ENCODE peak calls at places on chromosomes 11 and 22, in five cellular contexts. E, K, M, O and S are unnamed samples.

GRCh38 chr11:14554959-14555358 is 34.8 kb upstream of the PSMA1 start:
- DNase-seq in K (no peak), O (no peak), E (no peak), M (no peak), S (no peak)

GRCh38 chr11:76102772-76103171 is 103.5 kb downstream of the WNT11 start:
- DNase-seq in E (no peak), K (no peak), O (peak; percentile 49), M (peak; percentile 51), S (no peak)

GRCh38 chr11:64880240-64881001 is 2.0 kb upstream of the EHD1 start:
- DNase-seq in O (no peak), M (no peak), K (no peak), E (no peak), S (peak; percentile 71)

GRCh38 chr11:75896843-75897419 is 81.9 kb downstream of the UVRAG start:
- DNase-seq in M (peak; percentile 55), O (no peak), K (no peak), E (no peak), S (no peak)

GRCh38 chr22:44289429-44290171 is 23.2 kb downstream of the SHISAL1 start:
- DNase-seq in K (peak; percentile 93), O (no peak), M (peak; percentile 49), E (no peak), S (no peak)

GRCh38 chr11:4607782-4608666 is at the start of gene TRIM68:
- DNase-seq in K (peak; percentile 98), M (peak; percentile 95), O (peak; percentile 96), E (peak; percentile 83), S (peak; percentile 99)

GRCh38 chr22:31323578-31324550 is 22.3 kb downstream of the PATZ1 start:
- DNase-seq in M (no peak), E (no peak), K (no peak), O (no peak), S (no peak)

GRCh38 chr11:45590743-45591142 is 74.7 kb downstream of the CHST1 start:
- DNase-seq in M (no peak), O (no peak), K (peak; percentile 9), E (peak; percentile 89), S (no peak)

GRCh38 chr11:123624974-123625373 is 29.4 kb downstream of the SCN3B start:
- DNase-seq in K (no peak), E (no peak), O (no peak), M (peak; percentile 52), S (no peak)

GRCh38 chr22:46237453-46238158 is 12.5 kb downstream of the CDPF1 start:
- DNase-seq in K (no peak), O (no peak), M (peak; percentile 31), E (no peak), S (no peak)

GRCh38 chr22:38570841-38571364 is 920 bp upstream of the DMC1 start:
- DNase-seq in K (peak; percentile 79), O (peak; percentile 31), E (no peak), M (peak; percentile 17), S (peak; percentile 73)

GRCh38 chr11:61172353-61172752 is 11.1 kb upstream of the VPS37C start:
- DNase-seq in M (no peak), O (peak; percentile 20), K (no peak), E (no peak), S (no peak)

GRCh38 chr22:37254867-37255233 is 10.8 kb upstream of the RAC2 start:
- DNase-seq in M (peak; percentile 54), E (no peak), K (no peak), O (no peak), S (no peak)

GRCh38 chr22:37663521-37664140 is 5.1 kb downstream of the PDXP start:
- DNase-seq in K (no peak), M (peak; percentile 80), E (no peak), O (no peak), S (no peak)

GRCh38 chr11:44760917-44761545 is 34.3 kb downstream of the TSPAN18 start:
- DNase-seq in E (peak; percentile 54), M (peak; percentile 96), O (peak; percentile 31), K (peak; percentile 90), S (no peak)

DNA sequence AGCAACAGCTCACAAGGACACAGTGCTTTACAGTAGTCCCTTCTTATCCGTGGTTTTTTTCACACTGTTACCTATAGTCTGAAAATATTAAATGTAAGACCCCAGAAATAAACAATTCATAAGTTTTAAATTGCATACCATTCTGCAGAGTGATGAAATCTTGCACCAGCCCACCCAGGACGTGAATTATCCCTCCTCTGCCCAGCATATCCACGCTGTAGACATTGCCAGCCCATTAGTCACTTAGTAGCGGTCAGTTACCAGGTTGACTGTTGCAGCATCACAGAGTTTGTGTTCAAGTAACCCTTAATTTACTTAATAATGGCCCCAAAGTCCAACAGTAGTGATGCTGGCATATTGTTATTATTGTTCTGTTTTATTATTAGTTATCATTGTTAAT is 3.6 kb downstream of the CLTCL1 start:
- DNase-seq in K (no peak), O (no peak), M (peak; percentile 86), E (no peak), S (no peak)
- H3K4me3 ChIP-seq in K (no peak overlapping the region), O (no peak overlapping the region), M (no peak overlapping the region), E (no peak overlapping the region), S (no peak overlapping the region)

DNA sequence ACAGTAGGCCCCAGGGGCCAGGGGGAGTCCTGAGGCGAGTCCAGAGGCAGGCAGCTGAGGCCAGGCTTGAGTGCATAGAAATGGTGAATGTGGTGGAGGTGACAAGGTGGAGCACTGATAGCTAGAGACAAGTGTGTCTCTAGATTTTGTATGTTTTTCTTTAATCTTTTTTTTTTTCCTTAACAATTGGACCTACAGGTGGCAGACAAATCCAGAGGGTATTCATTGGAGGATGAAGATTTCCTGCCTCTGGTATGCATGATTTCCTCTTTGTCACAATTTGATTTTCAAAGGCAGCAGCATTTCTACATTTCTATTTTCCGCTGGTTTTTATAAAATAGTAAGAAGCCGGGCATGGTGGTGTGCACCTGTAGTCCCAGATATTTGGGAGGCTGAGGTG is 47.7 kb upstream of the DKK3 start:
- DNase-seq in M (no peak), K (no peak), E (no peak), O (no peak), S (no peak)
- TF ChIP-seq CTCF in M (peak; percentile 16), K (no peak), E (no peak), O (no peak), S (no peak)

GRCh38 chr11:84930863-84931262 is 696.3 kb downstream of the DLG2 start:
- DNase-seq in O (no peak), K (no peak), E (no peak), M (no peak), S (no peak)
- H3K36me3 ChIP-seq in O (no peaks in the 10 kb centered on the region), K (no peaks in the 10 kb centered on the region), E (no peaks in the 10 kb centered on the region), M (no peaks in the 10 kb centered on the region), S (no peaks in the 10 kb centered on the region)

DNA sequence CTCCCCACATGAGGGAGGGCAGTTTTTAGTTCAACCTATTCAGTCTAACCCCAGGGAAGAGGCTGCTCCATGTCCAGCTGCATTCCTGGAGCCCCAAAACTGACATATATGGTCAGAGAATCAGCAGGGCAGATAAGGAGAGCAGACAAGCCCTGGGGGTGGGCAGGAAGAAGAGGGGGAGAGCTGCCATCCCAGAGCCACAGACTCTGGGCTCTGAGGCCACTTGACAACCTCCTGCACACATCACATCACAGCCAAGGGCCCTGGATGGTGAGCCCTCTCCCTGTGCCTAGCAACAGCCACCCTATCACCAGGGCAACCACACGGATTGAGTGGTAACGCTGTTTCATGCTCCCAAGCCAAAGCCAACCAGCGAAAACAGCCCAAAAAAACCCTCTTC is 3.1 kb downstream of the ARHGAP1 start:
- DNase-seq in E (no peak), O (no peak), M (no peak), K (no peak), S (no peak)
- H3K4me3 ChIP-seq in E (peak overlapping the region; percentile 92), O (peak overlapping the region; percentile 99), M (no peak overlapping the region), K (no peak overlapping the region), S (no peak overlapping the region)

GRCh38 chr11:77111946-77112345 is 9.3 kb downstream of the OMP start:
- DNase-seq in K (no peak), M (no peak), O (no peak), E (no peak), S (no peak)

GRCh38 chr11:77114089-77114463 is 11.4 kb downstream of the OMP start:
- DNase-seq in O (no peak), K (no peak), M (no peak), E (no peak), S (no peak)

GRCh38 chr11:77112641-77113381 is 10.2 kb downstream of the OMP start:
- DNase-seq in M (no peak), E (no peak), O (no peak), K (no peak), S (no peak)

GRCh38 chr11:77115181-77115611 is 12.6 kb downstream of the OMP start:
- DNase-seq in K (peak; percentile 78), E (no peak), O (no peak), M (no peak), S (no peak)

DNA sequence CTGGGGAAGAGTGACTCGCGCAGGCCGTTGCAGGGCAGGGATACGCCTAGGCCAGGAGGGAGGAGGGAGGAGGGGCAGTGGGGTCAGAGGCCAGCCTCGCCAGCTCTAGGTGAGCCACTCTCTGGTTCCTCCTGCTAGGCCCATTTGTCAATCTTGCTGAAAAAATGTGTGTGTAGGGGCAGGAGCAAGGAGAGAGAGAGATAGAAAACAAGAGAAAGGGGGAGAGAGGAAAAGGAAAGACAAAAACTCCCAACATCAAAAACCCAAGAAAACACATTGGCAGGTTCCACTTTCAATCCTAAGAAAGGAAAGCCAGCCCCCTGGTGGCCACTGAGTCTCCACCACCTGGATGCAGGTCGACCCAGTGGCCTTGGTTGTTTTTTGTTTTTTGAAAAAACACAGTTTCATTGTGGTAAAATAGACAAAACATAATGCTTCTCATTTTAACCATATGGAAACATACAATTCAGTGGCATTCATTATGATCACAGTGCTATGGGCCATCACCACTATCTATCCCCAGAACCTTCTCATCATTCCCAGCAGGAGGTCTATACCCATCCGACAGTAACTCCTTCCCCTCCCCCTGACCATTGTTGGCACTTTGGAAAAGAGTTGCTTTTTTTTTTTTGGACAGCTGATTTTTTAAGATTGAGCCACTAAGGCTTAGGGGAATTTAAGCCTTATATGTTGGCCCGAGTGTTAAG is 10.9 kb downstream of the OMP start:
- DNase-seq in K (peak; percentile 86), O (peak; percentile 55), E (no peak), M (peak; percentile 38), S (no peak)
- TF ChIP-seq CTCF in K (peak; percentile 94), O (no peak), E (peak; percentile 52), M (peak; percentile 64), S (peak; percentile 44)

GRCh38 chr11:118645066-118645715 is 34.3 kb downstream of the TREH start:
- DNase-seq in O (no peak), K (no peak), M (no peak), E (no peak), S (peak; percentile 65)

GRCh38 chr11:118644496-118644895 is 35.0 kb downstream of the TREH start:
- DNase-seq in K (no peak), O (no peak), M (no peak), E (no peak), S (peak; percentile 47)

GRCh38 chr11:118646393-118646792 is 33.1 kb downstream of the TREH start:
- DNase-seq in E (no peak), O (no peak), M (no peak), K (no peak), S (peak; percentile 10)

GRCh38 chr11:118643142-118643994 is 36.0 kb downstream of the PHLDB1 start:
- DNase-seq in K (no peak), E (no peak), O (no peak), M (no peak), S (peak; percentile 52)

GRCh38 chr11:118643995-118644345 is 35.5 kb downstream of the TREH start:
- DNase-seq in M (no peak), O (no peak), E (no peak), K (no peak), S (peak; percentile 60)
- H3K36me3 ChIP-seq in M (peaks cover 83% of the 10 kb centered on the region), O (peaks cover 95% of the 10 kb centered on the region), E (peaks cover 84% of the 10 kb centered on the region), K (peaks cover 37% of the 10 kb centered on the region), S (peaks cover 31% of the 10 kb centered on the region)

GRCh38 chr11:27362032-27362431 is 983 bp downstream of the CCDC34 start:
- DNase-seq in K (no peak), E (no peak), O (no peak), M (no peak), S (no peak)
- H3K4me3 ChIP-seq in K (peak overlapping the region; percentile 88), E (no peak overlapping the region), O (peak overlapping the region; percentile 83), M (no peak overlapping the region), S (no peak overlapping the region)